ENCODE peak calls at places on chromosomes 4 and X, in seven cellular contexts. E, K, U, F, W, T and A are unnamed samples.
A peak's percentile ranks its signal among the peaks of the same experiment; 100 is the strongest.

GRCh38 chr4:183327827-183328226 is 5.6 kb upstream of the CLDN24 start:
- DNase-seq in E (no peak), K (no peak), U (no peak), F (no peak), W (no peak), T (no peak), A (no peak)

GRCh38 chr4:8916914-8917305 is 45.3 kb upstream of the HMX1 start:
- DNase-seq in E (no peak), K (no peak), U (no peak), F (no peak), W (no peak), T (no peak), A (no peak)

GRCh38 chr4:73208376-73208775 is 50.2 kb downstream of the ANKRD17 start:
- DNase-seq in E (no peak), K (no peak), U (no peak), F (no peak), W (no peak), T (no peak), A (no peak)

GRCh38 chrX:110748256-110748811 is 47.3 kb downstream of the CHRDL1 start:
- DNase-seq in E (no peak), K (no peak), U (no peak), F (no peak), W (no peak), T (no peak), A (no peak)

GRCh38 chrX:1807301-1807731 is 192.5 kb downstream of the ASMT start:
- DNase-seq in E (no peak), K (no peak), U (no peak), F (no peak), W (no peak), T (no peak), A (no peak)

GRCh38 chr4:118400362-118400761 is 47.6 kb upstream of the PRSS12 start:
- DNase-seq in E (no peak), K (no peak), U (no peak), F (no peak), W (no peak), T (no peak), A (no peak)

GRCh38 chrX:45860450-45860849 is 659.8 kb upstream of the DIPK2B start:
- DNase-seq in E (no peak), K (no peak), U (no peak), F (no peak), W (no peak), T (no peak), A (no peak)

GRCh38 chrX:6852121-6852520 is 295.4 kb upstream of the STS start:
- DNase-seq in E (no peak), K (no peak), U (no peak), F (no peak), W (no peak), T (no peak), A (no peak)

GRCh38 chr4:101156619-101157310 is 190.6 kb downstream of the PPP3CA start:
- DNase-seq in E (no peak), K (no peak), U (no peak), F (no peak), W (no peak), T (no peak), A (no peak)

GRCh38 chrX:124239911-124240310 is 92.5 kb upstream of the TEX13D start:
- DNase-seq in E (peak; percentile 2), K (no peak), U (no peak), F (no peak), W (no peak), T (no peak), A (no peak)

GRCh38 chr4:159460408-159460807 is 357.5 kb downstream of the RAPGEF2 start:
- DNase-seq in E (no peak), K (no peak), U (no peak), F (no peak), W (no peak), T (no peak), A (no peak)

GRCh38 chrX:36534900-36535299 is 473.3 kb upstream of the FAM47C start:
- DNase-seq in E (no peak), K (no peak), U (no peak), F (no peak), W (no peak), T (no peak), A (no peak)

GRCh38 chr4:53313510-53313909 is 52.4 kb downstream of the SCFD2 start:
- DNase-seq in E (no peak), K (no peak), U (no peak), F (peak; percentile 48), W (no peak), T (no peak), A (no peak)

GRCh38 chr4:4696521-4696920 is 154.7 kb upstream of the STX18 start:
- DNase-seq in E (no peak), K (no peak), U (no peak), F (no peak), W (no peak), T (no peak), A (no peak)

GRCh38 chr4:157389751-157390150 is 169.2 kb downstream of the GRIA2 start:
- DNase-seq in E (no peak), K (no peak), U (no peak), F (no peak), W (no peak), T (peak; percentile 39), A (no peak)

GRCh38 chr4:39994356-39994755 is 16.6 kb upstream of the PDS5A start:
- DNase-seq in E (no peak), K (no peak), U (no peak), F (no peak), W (no peak), T (no peak), A (no peak)

GRCh38 chrX:106927700-106928099 is 7.5 kb downstream of the CLDN2 start:
- DNase-seq in E (no peak), K (no peak), U (no peak), F (no peak), W (no peak), T (no peak), A (no peak)

GRCh38 chrX:38803609-38804480 is 2.6 kb downstream of the MID1IP1 start:
- DNase-seq in E (peak; percentile 40), K (peak; percentile 72), U (peak; percentile 87), F (peak; percentile 85), W (peak; percentile 86), T (peak; percentile 68), A (peak; percentile 39)

GRCh38 chrX:119008122-119008744 is 33.8 kb downstream of the LONRF3 start:
- DNase-seq in E (no peak), K (no peak), U (peak; percentile 40), F (peak; percentile 1), W (peak; percentile 10), T (peak; percentile 18), A (no peak)

GRCh38 chrX:76428243-76429130 is 977 bp downstream of the MAGEE1 start:
- DNase-seq in E (peak; percentile 37), K (no peak), U (peak; percentile 29), F (no peak), W (peak; percentile 12), T (no peak), A (no peak)

GRCh38 chr4:82599336-82599735 is 37.5 kb upstream of the TMEM150C start:
- DNase-seq in E (no peak), K (peak; percentile 35), U (no peak), F (no peak), W (no peak), T (no peak), A (peak; percentile 20)

GRCh38 chr4:915595-915994 is 16.5 kb downstream of the GAK start:
- DNase-seq in E (no peak), K (no peak), U (no peak), F (no peak), W (no peak), T (no peak), A (no peak)

GRCh38 chr4:136664988-136665387 is 867.3 kb downstream of the PCDH18 start:
- DNase-seq in E (no peak), K (no peak), U (no peak), F (no peak), W (no peak), T (no peak), A (no peak)

GRCh38 chrX:23742174-23742692 is 843 bp downstream of the ACOT9 start:
- DNase-seq in E (peak; percentile 1), K (no peak), U (peak; percentile 34), F (peak; percentile 82), W (peak; percentile 10), T (no peak), A (no peak)

GRCh38 chrX:24498975-24499374 is 33.9 kb downstream of the PDK3 start:
- DNase-seq in E (no peak), K (no peak), U (no peak), F (no peak), W (peak; percentile 16), T (no peak), A (peak; percentile 48)

GRCh38 chr4:116913451-116913850 is 171.9 kb downstream of the TRAM1L1 start:
- DNase-seq in E (no peak), K (no peak), U (no peak), F (no peak), W (no peak), T (no peak), A (no peak)

GRCh38 chr4:158099686-158100085 is 73.1 kb downstream of the GASK1B start:
- DNase-seq in E (no peak), K (no peak), U (no peak), F (no peak), W (no peak), T (no peak), A (no peak)

GRCh38 chrX:3320471-3321046 is 25.9 kb downstream of the MXRA5 start:
- DNase-seq in E (no peak), K (no peak), U (no peak), F (peak; percentile 21), W (no peak), T (no peak), A (no peak)

GRCh38 chr4:55768291-55768690 is 51.3 kb upstream of the EXOC1L start:
- DNase-seq in E (no peak), K (no peak), U (no peak), F (peak; percentile 85), W (no peak), T (no peak), A (no peak)

GRCh38 chr4:83320548-83320947 is 14.1 kb downstream of the HPSE start:
- DNase-seq in E (no peak), K (no peak), U (peak; percentile 66), F (peak; percentile 13), W (no peak), T (no peak), A (no peak)

GRCh38 chrX:37984880-37985279 is 21.5 kb upstream of the SYTL5 start:
- DNase-seq in E (no peak), K (no peak), U (no peak), F (no peak), W (no peak), T (no peak), A (no peak)

GRCh38 chr4:1266881-1267763 is 18.2 kb upstream of the CTBP1 start:
- DNase-seq in E (no peak), K (no peak), U (no peak), F (no peak), W (no peak), T (no peak), A (no peak)

GRCh38 chrX:63525491-63525890 is 174.4 kb upstream of the SPIN4 start:
- DNase-seq in E (no peak), K (no peak), U (no peak), F (no peak), W (no peak), T (no peak), A (no peak)

GRCh38 chrX:109350051-109350450 is 131.8 kb downstream of the GUCY2F start:
- DNase-seq in E (no peak), K (no peak), U (no peak), F (no peak), W (no peak), T (no peak), A (no peak)

GRCh38 chr4:10728016-10728415 is 43.4 kb upstream of the CLNK start:
- DNase-seq in E (no peak), K (no peak), U (no peak), F (no peak), W (no peak), T (no peak), A (no peak)

GRCh38 chr4:87848622-87849351 is 16.0 kb downstream of the MEPE start:
- DNase-seq in E (no peak), K (peak; percentile 40), U (peak; percentile 39), F (peak; percentile 41), W (peak; percentile 40), T (peak; percentile 55), A (no peak)

GRCh38 chrX:14672611-14673172 is 143.4 kb downstream of the GLRA2 start:
- DNase-seq in E (no peak), K (no peak), U (no peak), F (no peak), W (no peak), T (no peak), A (no peak)